ENCODE peak calls at places on chromosomes 1 and 21, in eight cellular contexts. L is amygdala, M is NCI-H524, Q is T-cell, J is Right ventricle myocardium superior, C is left colon, X is right atrium auricular region, D is BE2C. G is an unnamed sample.

GRCh38 chr1:9593492-9594465 is 5.1 kb downstream of the TMEM201 start:
- DNase-seq in C (peak), X (peak), L (peak), M (peak), D (peak), Q (no peak), J (peak), G (peak)

GRCh38 chr1:6632588-6633514 is 8.2 kb downstream of the THAP3 start:
- DNase-seq in Q (no peak), X (no peak), L (no peak), M (no peak), J (no peak), D (no peak), C (no peak), G (no peak)

GRCh38 chr1:37663426-37664000 is 28.8 kb upstream of the CDCA8 start:
- DNase-seq in J (no peak), D (peak), M (no peak), X (no peak), C (no peak), L (no peak), Q (no peak), G (no peak)

GRCh38 chr1:31524196-31524967 is 51.9 kb upstream of the TINAGL1 start:
- DNase-seq in M (no peak), C (no peak), Q (no peak), X (no peak), D (no peak), L (no peak), J (no peak), G (no peak)

GRCh38 chr1:178639326-178639725 is 85.7 kb upstream of the RALGPS2 start:
- DNase-seq in Q (no peak), L (no peak), J (no peak), D (no peak), X (no peak), C (no peak), M (no peak), G (no peak)

GRCh38 chr1:164771568-164772350 is 212.8 kb downstream of the PBX1 start:
- DNase-seq in M (no peak), C (no peak), J (no peak), L (no peak), D (no peak), X (no peak), Q (no peak), G (peak)

GRCh38 chr1:213723187-213723586 is 264.6 kb upstream of the PROX1 start:
- DNase-seq in M (no peak), Q (no peak), J (no peak), D (no peak), X (no peak), L (no peak), C (no peak), G (no peak)

GRCh38 chr1:109266965-109267364 is 16.0 kb downstream of the PSRC1 start:
- DNase-seq in D (no peak), C (peak), J (no peak), X (no peak), Q (no peak), M (no peak), L (no peak), G (peak)

GRCh38 chr1:228095161-228095560 is 8.0 kb downstream of the C1orf35 start:
- DNase-seq in X (no peak), J (peak), Q (no peak), D (no peak), M (no peak), L (no peak), C (no peak), G (no peak)

GRCh38 chr21:14737278-14737677 is 191.2 kb upstream of the SAMSN1 start:
- DNase-seq in C (no peak), X (no peak), J (no peak), L (no peak), D (no peak), Q (no peak), M (no peak), G (no peak)

GRCh38 chr1:85146972-85147359 is 53.9 kb downstream of the SYDE2 start:
- DNase-seq in M (no peak), Q (no peak), D (no peak), X (no peak), C (no peak), L (no peak), J (no peak), G (peak)

GRCh38 chr21:42209801-42210479 is 9.0 kb upstream of the ABCG1 start:
- DNase-seq in L (no peak), Q (no peak), X (no peak), C (no peak), M (no peak), D (no peak), J (no peak), G (peak)

GRCh38 chr1:226787071-226787470 is 48.0 kb upstream of the ITPKB start:
- DNase-seq in D (no peak), J (no peak), L (no peak), X (no peak), C (no peak), M (no peak), Q (no peak), G (no peak)

GRCh38 chr1:20153000-20153418 is 13.9 kb downstream of the PLA2G2F start:
- DNase-seq in D (no peak), X (no peak), J (peak), C (peak), L (peak), M (no peak), Q (no peak), G (no peak)

GRCh38 chr1:192805832-192806323 is 3.0 kb upstream of the RGS2 start:
- DNase-seq in L (no peak), M (peak), X (no peak), C (no peak), Q (peak), D (no peak), J (no peak), G (peak)

GRCh38 chr21:32131960-32132359 is 146.9 kb downstream of the MIS18A start:
- DNase-seq in Q (no peak), D (no peak), J (no peak), M (no peak), C (no peak), L (no peak), X (peak), G (peak)

GRCh38 chr1:997728-998050 is 2.2 kb downstream of the HES4 start:
- DNase-seq in D (peak), L (no peak), J (no peak), C (no peak), M (no peak), X (no peak), Q (no peak), G (no peak)

GRCh38 chr1:31460027-31460426 is 47.0 kb downstream of the SERINC2 start:
- DNase-seq in M (peak), L (no peak), Q (no peak), C (no peak), X (no peak), D (no peak), J (no peak), G (no peak)

GRCh38 chr1:181397841-181398240 is 85.5 kb upstream of the CACNA1E start:
- DNase-seq in D (no peak), M (peak), L (no peak), J (no peak), Q (peak), C (no peak), X (no peak), G (no peak)

GRCh38 chr1:93635614-93636543 is 45.8 kb downstream of the BCAR3 start:
- DNase-seq in M (no peak), D (no peak), C (no peak), X (peak), Q (no peak), J (no peak), L (peak), G (no peak)

GRCh38 chr1:203512830-203513578 is 19.1 kb downstream of the OPTC start:
- DNase-seq in X (peak), L (no peak), J (no peak), Q (no peak), M (no peak), D (no peak), C (peak), G (peak)

GRCh38 chr1:87121732-87122163 is 206.9 kb upstream of the LMO4 start:
- DNase-seq in J (peak), L (no peak), X (peak), C (no peak), M (no peak), D (no peak), Q (no peak), G (no peak)

GRCh38 chr1:60948486-60948885 is 133.9 kb upstream of the NFIA start:
- DNase-seq in X (no peak), M (no peak), L (no peak), D (no peak), Q (no peak), J (no peak), C (no peak), G (no peak)

GRCh38 chr1:41322835-41323234 is 38.4 kb upstream of the FOXO6 start:
- DNase-seq in L (no peak), J (peak), M (peak), D (peak), X (no peak), C (no peak), Q (no peak), G (peak)

GRCh38 chr1:243341074-243341473 is 85.2 kb downstream of the SDCCAG8 start:
- DNase-seq in D (no peak), M (no peak), Q (no peak), X (no peak), J (no peak), L (no peak), C (no peak), G (no peak)

GRCh38 chr21:44024895-44025353 is 12.8 kb downstream of the TRAPPC10 start:
- DNase-seq in C (no peak), D (no peak), Q (no peak), L (peak), X (peak), J (peak), M (no peak), G (no peak)

GRCh38 chr1:153683853-153684252 is 5.4 kb downstream of the NPR1 start:
- DNase-seq in L (no peak), C (no peak), M (no peak), D (no peak), J (no peak), X (no peak), Q (no peak), G (no peak)

GRCh38 chr1:111197598-111198289 is 2.7 kb downstream of the DENND2D start:
- DNase-seq in X (peak), M (peak), Q (peak), J (no peak), C (no peak), L (no peak), D (peak), G (peak)

GRCh38 chr1:233790121-233790520 is 114.4 kb upstream of the SLC35F3 start:
- DNase-seq in M (no peak), D (no peak), C (no peak), X (no peak), L (no peak), J (no peak), Q (no peak), G (no peak)